ENCODE peak calls at places on chromosome 16, in five cellular contexts. One of them, this sample, is unnamed.

GRCh38 chr16:6571044-6571443 is 761.6 kb upstream of the RBFOX1 start:
- DNase-seq in H1: peak; percentile 55
- DNase-seq in GM12878: no peak
- DNase-seq in K562: no peak
- DNase-seq in GM12891: no peak
- DNase-seq in this sample: no peak

GRCh38 chr16:73530529-73530928 is 482.6 kb upstream of the ZFHX3 start:
- DNase-seq in H1: no peak
- DNase-seq in GM12891: no peak
- DNase-seq in GM12878: no peak
- DNase-seq in K562: no peak
- DNase-seq in this sample: no peak

GRCh38 chr16:25135239-25135878 is 23.8 kb downstream of the LCMT1 start:
- DNase-seq in K562: no peak
- DNase-seq in GM12878: no peak
- DNase-seq in H1: no peak
- DNase-seq in GM12891: no peak
- DNase-seq in this sample: no peak

GRCh38 chr16:7394936-7395335 is 62.3 kb downstream of the RBFOX1 start:
- DNase-seq in H1: no peak
- DNase-seq in GM12878: no peak
- DNase-seq in GM12891: no peak
- DNase-seq in K562: no peak
- DNase-seq in this sample: no peak

GRCh38 chr16:4011225-4011939 is 104.9 kb downstream of the ADCY9 start:
- DNase-seq in H1: peak; percentile 72
- DNase-seq in GM12891: no peak
- DNase-seq in GM12878: no peak
- DNase-seq in K562: no peak
- DNase-seq in this sample: no peak

GRCh38 chr16:28321700-28322411 is 29.5 kb downstream of the SBK1 start:
- DNase-seq in GM12891: peak; percentile 69
- DNase-seq in H1: peak; percentile 90
- DNase-seq in GM12878: no peak
- DNase-seq in K562: peak; percentile 58
- DNase-seq in this sample: peak; percentile 55

GRCh38 chr16:869823-870641 is 69.5 kb upstream of the GNG13 start:
- DNase-seq in K562: no peak
- DNase-seq in H1: no peak
- DNase-seq in GM12891: no peak
- DNase-seq in GM12878: no peak
- DNase-seq in this sample: no peak

GRCh38 chr16:75506107-75506506 is 10.9 kb upstream of the CHST6 start:
- DNase-seq in K562: no peak
- DNase-seq in GM12878: no peak
- DNase-seq in GM12891: no peak
- DNase-seq in H1: no peak
- DNase-seq in this sample: no peak

GRCh38 chr16:24088767-24089166 is 167.4 kb upstream of the CACNG3 start:
- DNase-seq in GM12891: no peak
- DNase-seq in K562: no peak
- DNase-seq in GM12878: no peak
- DNase-seq in H1: no peak
- DNase-seq in this sample: no peak

GRCh38 chr16:10541396-10541795 is 39.0 kb downstream of the EMP2 start:
- DNase-seq in GM12878: no peak
- DNase-seq in K562: no peak
- DNase-seq in H1: no peak
- DNase-seq in GM12891: no peak
- DNase-seq in this sample: no peak

GRCh38 chr16:70770968-70771552 is 29.9 kb downstream of the VAC14 start:
- DNase-seq in K562: peak; percentile 81
- DNase-seq in GM12878: no peak
- DNase-seq in GM12891: peak; percentile 58
- DNase-seq in H1: peak; percentile 96
- DNase-seq in this sample: peak; percentile 46

GRCh38 chr16:82460761-82461160 is 166.0 kb upstream of the CDH13 start:
- DNase-seq in K562: no peak
- DNase-seq in GM12891: no peak
- DNase-seq in H1: no peak
- DNase-seq in GM12878: no peak
- DNase-seq in this sample: no peak

GRCh38 chr16:11547517-11547916 is 39.2 kb downstream of the LITAF start:
- DNase-seq in GM12878: no peak
- DNase-seq in H1: no peak
- DNase-seq in K562: no peak
- DNase-seq in GM12891: no peak
- DNase-seq in this sample: no peak

GRCh38 chr16:74449470-74449869 is 28.2 kb upstream of the CLEC18B start:
- DNase-seq in K562: no peak
- DNase-seq in GM12878: no peak
- DNase-seq in H1: no peak
- DNase-seq in GM12891: no peak
- DNase-seq in this sample: no peak

GRCh38 chr16:4517812-4518211 is 20.8 kb downstream of the CDIP1 start:
- DNase-seq in H1: peak; percentile 79
- DNase-seq in K562: peak; percentile 46
- DNase-seq in GM12891: no peak
- DNase-seq in GM12878: no peak
- DNase-seq in this sample: no peak

GRCh38 chr16:71338632-71339031 is 19.9 kb upstream of the CALB2 start:
- DNase-seq in K562: no peak
- DNase-seq in GM12878: no peak
- DNase-seq in GM12891: no peak
- DNase-seq in H1: no peak
- DNase-seq in this sample: no peak

GRCh38 chr16:6317924-6318323 is 1014.7 kb upstream of the RBFOX1 start:
- DNase-seq in GM12878: no peak
- DNase-seq in GM12891: no peak
- DNase-seq in K562: no peak
- DNase-seq in H1: no peak
- DNase-seq in this sample: no peak

GRCh38 chr16:3960049-3960809 is 79.7 kb upstream of the CREBBP start:
- DNase-seq in GM12878: no peak
- DNase-seq in GM12891: no peak
- DNase-seq in H1: no peak
- DNase-seq in K562: no peak
- DNase-seq in this sample: no peak

GRCh38 chr16:17743578-17743977 is 272.8 kb upstream of the XYLT1 start:
- DNase-seq in K562: no peak
- DNase-seq in GM12878: no peak
- DNase-seq in GM12891: no peak
- DNase-seq in H1: no peak
- DNase-seq in this sample: no peak

GRCh38 chr16:17743158-17743557 is 272.4 kb upstream of the XYLT1 start:
- DNase-seq in GM12891: no peak
- DNase-seq in K562: no peak
- DNase-seq in GM12878: no peak
- DNase-seq in H1: no peak
- DNase-seq in this sample: no peak

GRCh38 chr16:17747357-17747756 is 276.6 kb upstream of the XYLT1 start:
- DNase-seq in H1: no peak
- DNase-seq in GM12878: no peak
- DNase-seq in GM12891: no peak
- DNase-seq in K562: no peak
- DNase-seq in this sample: no peak

GRCh38 chr16:17748005-17748719 is 277.4 kb upstream of the XYLT1 start:
- DNase-seq in K562: no peak
- DNase-seq in H1: peak; percentile 54
- DNase-seq in GM12891: no peak
- DNase-seq in GM12878: no peak
- DNase-seq in this sample: no peak

GRCh38 chr16:17744903-17745581 is 274.3 kb upstream of the XYLT1 start:
- DNase-seq in GM12891: no peak
- DNase-seq in K562: no peak
- DNase-seq in GM12878: no peak
- DNase-seq in H1: peak; percentile 65
- DNase-seq in this sample: no peak
- TF ChIP-seq TAF1 in GM12891: no peak
- TF ChIP-seq TAF1 in K562: no peak
- TF ChIP-seq TAF1 in GM12878: no peak
- TF ChIP-seq TAF1 in H1: no peak
- TF ChIP-seq TAF1 in this sample: no peak

DNA sequence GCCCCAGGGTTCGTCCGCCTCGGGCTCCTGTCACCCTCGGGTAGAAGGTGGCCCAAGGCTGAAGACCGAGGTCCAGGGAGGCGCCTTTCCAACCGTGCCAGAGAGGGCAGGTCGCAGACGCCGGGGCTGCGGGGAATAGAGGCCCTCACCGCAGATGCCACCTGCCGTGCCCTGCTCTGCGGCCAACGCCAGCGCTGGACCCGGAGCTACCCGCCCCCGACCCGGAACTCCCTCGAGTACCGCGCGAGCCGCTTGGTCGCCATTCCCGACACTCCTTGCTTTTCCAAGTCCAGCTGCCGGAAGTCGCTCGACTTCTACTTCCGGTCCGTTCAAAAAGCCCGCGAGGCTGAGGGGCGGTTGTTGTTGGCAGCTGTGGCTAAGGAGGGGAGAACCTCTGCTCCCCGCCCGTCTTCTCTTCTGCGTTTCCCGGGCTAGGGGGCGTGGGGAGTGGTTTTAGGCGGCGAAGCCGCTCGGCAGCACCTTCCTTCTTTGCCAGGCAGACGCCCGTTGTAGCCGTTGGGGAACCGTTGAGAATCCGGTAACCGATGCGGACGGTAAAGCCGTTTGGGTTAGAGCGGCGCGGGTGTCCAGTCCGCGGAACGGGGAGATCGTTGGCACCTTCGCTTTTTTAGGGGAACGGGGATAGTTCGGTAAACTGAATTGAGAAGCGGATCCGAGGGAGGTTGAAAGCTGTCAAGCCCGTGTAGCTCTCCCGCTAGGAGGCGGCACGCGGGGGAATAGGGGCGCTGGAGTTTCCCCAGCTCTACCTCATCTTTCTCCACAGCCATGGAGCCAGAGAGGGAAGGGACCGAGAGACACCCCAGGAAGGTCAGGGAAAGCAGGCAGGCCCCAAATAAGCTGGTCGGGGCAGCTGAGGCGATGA is at the start of the genes ERI2 and REXO5:
- DNase-seq in K562: peak; percentile 91
- DNase-seq in GM12878: peak; percentile 59
- DNase-seq in H1: peak; percentile 93
- DNase-seq in GM12891: peak; percentile 80
- DNase-seq in this sample: peak; percentile 83
- TF ChIP-seq POLR2A in K562: peak; percentile 96
- TF ChIP-seq POLR2A in GM12878: peak; percentile 76
- TF ChIP-seq POLR2A in H1: peak; percentile 79
- TF ChIP-seq POLR2A in GM12891: peak; percentile 62
- TF ChIP-seq POLR2A in this sample: peak; percentile 80

DNA sequence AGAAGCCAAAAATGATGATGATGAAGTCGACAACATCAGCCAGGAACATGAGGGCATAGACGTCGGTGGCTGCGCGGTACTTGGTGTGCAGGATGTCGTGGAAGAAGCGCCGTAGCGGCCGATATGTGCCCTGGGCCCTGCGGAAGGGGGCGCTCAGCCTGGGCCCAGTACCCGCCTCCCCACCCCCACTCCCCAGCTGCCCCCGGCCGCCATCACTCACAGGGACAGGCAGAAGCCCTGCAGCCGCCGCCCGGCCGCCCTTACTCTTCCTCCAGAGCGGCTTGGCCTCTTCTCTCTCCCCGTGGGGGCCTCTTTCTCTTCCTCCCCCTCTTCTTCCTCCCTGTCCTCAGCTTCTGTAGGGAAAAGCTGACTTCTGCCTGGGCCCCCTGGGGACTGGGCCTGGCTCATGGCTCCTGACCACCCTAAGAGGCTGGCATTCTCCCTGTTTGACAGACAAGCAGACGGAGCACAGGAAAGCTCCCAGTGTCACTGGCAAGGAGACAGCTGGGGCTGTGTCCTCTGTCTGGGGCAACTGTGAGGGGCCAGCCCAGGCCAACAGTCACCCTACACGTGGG is 14.2 kb downstream of the CTU2 start:
- DNase-seq in H1: no peak
- DNase-seq in GM12891: no peak
- DNase-seq in K562: no peak
- DNase-seq in GM12878: no peak
- DNase-seq in this sample: no peak
- TF ChIP-seq TAF1 in H1: no peak
- TF ChIP-seq TAF1 in GM12891: no peak
- TF ChIP-seq TAF1 in K562: no peak
- TF ChIP-seq TAF1 in GM12878: no peak
- TF ChIP-seq TAF1 in this sample: no peak

GRCh38 chr16:66618588-66618987 is 14.1 kb downstream of the CMTM3 start:
- DNase-seq in GM12891: no peak
- DNase-seq in K562: no peak
- DNase-seq in H1: no peak
- DNase-seq in GM12878: no peak
- DNase-seq in this sample: no peak
- TF ChIP-seq POLR2A in GM12891: no peak
- TF ChIP-seq POLR2A in K562: no peak
- TF ChIP-seq POLR2A in H1: no peak
- TF ChIP-seq POLR2A in GM12878: no peak
- TF ChIP-seq POLR2A in this sample: no peak

This sample was measured in GM12892.